ENCODE peak calls at places on chromosome 5, in seven cellular contexts. One of them, this sample, is unnamed. For H3K36me3, the result is how much of the 10 kb centered on the place peaks cover.

GRCh38 chr5:93092349-93093105 is 488.5 kb downstream of the NR2F1-AS1 start:
- DNase-seq in brain microvascular endothelial cell: peak
- DNase-seq in pancreas: no peak
- DNase-seq in hepatocyte: no peak
- DNase-seq in heart right ventricle: no peak
- DNase-seq in endothelial cell of umbilical vein: peak
- DNase-seq in BJ: no peak
- DNase-seq in this sample: no peak

GRCh38 chr5:113296681-113297080 is 138.1 kb downstream of the TSSK1B start:
- DNase-seq in BJ: no peak
- DNase-seq in heart right ventricle: no peak
- DNase-seq in endothelial cell of umbilical vein: no peak
- DNase-seq in brain microvascular endothelial cell: no peak
- DNase-seq in pancreas: no peak
- DNase-seq in hepatocyte: no peak
- DNase-seq in this sample: no peak

GRCh38 chr5:31270396-31270795 is 76.9 kb downstream of the CDH6 start:
- DNase-seq in pancreas: no peak
- DNase-seq in hepatocyte: peak
- DNase-seq in BJ: no peak
- DNase-seq in heart right ventricle: no peak
- DNase-seq in brain microvascular endothelial cell: no peak
- DNase-seq in endothelial cell of umbilical vein: peak
- DNase-seq in this sample: no peak

GRCh38 chr5:6435356-6435755 is 13.3 kb upstream of the UBE2QL1 start:
- DNase-seq in brain microvascular endothelial cell: no peak
- DNase-seq in pancreas: no peak
- DNase-seq in endothelial cell of umbilical vein: peak
- DNase-seq in heart right ventricle: no peak
- DNase-seq in BJ: no peak
- DNase-seq in hepatocyte: peak
- DNase-seq in this sample: no peak

GRCh38 chr5:179142434-179143198 is 82.4 kb downstream of the ZNF354C start:
- DNase-seq in BJ: peak
- DNase-seq in hepatocyte: no peak
- DNase-seq in brain microvascular endothelial cell: peak
- DNase-seq in pancreas: peak
- DNase-seq in heart right ventricle: no peak
- DNase-seq in endothelial cell of umbilical vein: no peak
- DNase-seq in this sample: no peak

GRCh38 chr5:102875672-102876071 is 120.6 kb downstream of the PAM start:
- DNase-seq in heart right ventricle: no peak
- DNase-seq in endothelial cell of umbilical vein: peak
- DNase-seq in hepatocyte: no peak
- DNase-seq in pancreas: no peak
- DNase-seq in BJ: no peak
- DNase-seq in brain microvascular endothelial cell: no peak
- DNase-seq in this sample: no peak

GRCh38 chr5:369151-369939 is 47.8 kb downstream of the AHRR start:
- DNase-seq in BJ: no peak
- DNase-seq in heart right ventricle: peak
- DNase-seq in endothelial cell of umbilical vein: no peak
- DNase-seq in pancreas: no peak
- DNase-seq in brain microvascular endothelial cell: no peak
- DNase-seq in hepatocyte: no peak
- DNase-seq in this sample: no peak

GRCh38 chr5:94241288-94241651 is 377.1 kb downstream of the KIAA0825 start:
- DNase-seq in BJ: no peak
- DNase-seq in brain microvascular endothelial cell: peak
- DNase-seq in pancreas: no peak
- DNase-seq in heart right ventricle: no peak
- DNase-seq in hepatocyte: no peak
- DNase-seq in endothelial cell of umbilical vein: no peak
- DNase-seq in this sample: no peak

GRCh38 chr5:126914813-126915436 is 115.4 kb downstream of the MARCHF3 start:
- DNase-seq in endothelial cell of umbilical vein: no peak
- DNase-seq in pancreas: no peak
- DNase-seq in BJ: no peak
- DNase-seq in heart right ventricle: no peak
- DNase-seq in brain microvascular endothelial cell: no peak
- DNase-seq in hepatocyte: no peak
- DNase-seq in this sample: no peak

GRCh38 chr5:38463634-38464521 is 92.6 kb downstream of the LIFR start:
- DNase-seq in heart right ventricle: no peak
- DNase-seq in pancreas: no peak
- DNase-seq in BJ: peak
- DNase-seq in hepatocyte: peak
- DNase-seq in endothelial cell of umbilical vein: peak
- DNase-seq in brain microvascular endothelial cell: peak
- DNase-seq in this sample: no peak

GRCh38 chr5:55923177-55923872 is 71.4 kb downstream of the IL6ST start:
- DNase-seq in pancreas: no peak
- DNase-seq in hepatocyte: no peak
- DNase-seq in endothelial cell of umbilical vein: peak
- DNase-seq in BJ: no peak
- DNase-seq in brain microvascular endothelial cell: no peak
- DNase-seq in heart right ventricle: peak
- DNase-seq in this sample: peak
- H3K4me3 ChIP-seq in pancreas: peak
- H3K4me3 ChIP-seq in hepatocyte: no peak
- H3K4me3 ChIP-seq in endothelial cell of umbilical vein: no peak
- H3K4me3 ChIP-seq in BJ: no peak
- H3K4me3 ChIP-seq in brain microvascular endothelial cell: peak
- H3K4me3 ChIP-seq in heart right ventricle: peak
- H3K4me3 ChIP-seq in this sample: no peak

DNA sequence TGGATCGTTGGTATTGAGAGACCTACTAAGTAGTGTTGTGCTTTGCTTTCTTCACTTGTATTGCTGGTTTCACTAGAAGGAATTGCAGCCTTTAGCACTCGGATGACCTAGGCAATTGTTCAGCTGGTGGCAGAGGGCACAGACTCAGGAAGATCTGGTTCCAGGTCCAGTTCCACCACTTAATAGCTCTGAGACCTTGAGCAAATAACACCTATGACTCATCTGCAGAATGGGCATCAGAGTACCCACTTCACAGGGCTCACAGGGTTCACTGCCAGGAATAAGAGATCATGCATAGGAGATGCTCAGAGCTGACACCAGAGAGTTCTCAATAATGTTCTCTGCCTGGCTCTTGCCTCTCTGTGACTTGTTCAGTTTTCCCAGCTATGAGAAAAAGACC is 133.6 kb downstream of the SIL1 start:
- DNase-seq in brain microvascular endothelial cell: no peak
- DNase-seq in endothelial cell of umbilical vein: no peak
- DNase-seq in pancreas: no peak
- DNase-seq in heart right ventricle: no peak
- DNase-seq in hepatocyte: no peak
- DNase-seq in BJ: no peak
- DNase-seq in this sample: peak
- H3K36me3 ChIP-seq in brain microvascular endothelial cell: under half
- H3K36me3 ChIP-seq in endothelial cell of umbilical vein: under half
- H3K36me3 ChIP-seq in pancreas: under half
- H3K36me3 ChIP-seq in heart right ventricle: under half
- H3K36me3 ChIP-seq in hepatocyte: under half
- H3K36me3 ChIP-seq in BJ: under half
- H3K36me3 ChIP-seq in this sample: under half

GRCh38 chr5:95385334-95385733 is 5.8 kb upstream of the FAM81B start:
- DNase-seq in BJ: no peak
- DNase-seq in heart right ventricle: no peak
- DNase-seq in brain microvascular endothelial cell: no peak
- DNase-seq in hepatocyte: no peak
- DNase-seq in pancreas: no peak
- DNase-seq in endothelial cell of umbilical vein: no peak
- DNase-seq in this sample: no peak

GRCh38 chr5:95382843-95383242 is 8.3 kb upstream of the FAM81B start:
- DNase-seq in heart right ventricle: no peak
- DNase-seq in endothelial cell of umbilical vein: no peak
- DNase-seq in pancreas: no peak
- DNase-seq in BJ: no peak
- DNase-seq in hepatocyte: no peak
- DNase-seq in brain microvascular endothelial cell: no peak
- DNase-seq in this sample: no peak

GRCh38 chr5:95380103-95380628 is 11.0 kb upstream of the FAM81B start:
- DNase-seq in heart right ventricle: no peak
- DNase-seq in hepatocyte: no peak
- DNase-seq in brain microvascular endothelial cell: no peak
- DNase-seq in pancreas: no peak
- DNase-seq in BJ: no peak
- DNase-seq in endothelial cell of umbilical vein: no peak
- DNase-seq in this sample: no peak

GRCh38 chr5:95379133-95379532 is 12.0 kb upstream of the FAM81B start:
- DNase-seq in heart right ventricle: no peak
- DNase-seq in endothelial cell of umbilical vein: no peak
- DNase-seq in pancreas: no peak
- DNase-seq in brain microvascular endothelial cell: no peak
- DNase-seq in BJ: no peak
- DNase-seq in hepatocyte: no peak
- DNase-seq in this sample: no peak

DNA sequence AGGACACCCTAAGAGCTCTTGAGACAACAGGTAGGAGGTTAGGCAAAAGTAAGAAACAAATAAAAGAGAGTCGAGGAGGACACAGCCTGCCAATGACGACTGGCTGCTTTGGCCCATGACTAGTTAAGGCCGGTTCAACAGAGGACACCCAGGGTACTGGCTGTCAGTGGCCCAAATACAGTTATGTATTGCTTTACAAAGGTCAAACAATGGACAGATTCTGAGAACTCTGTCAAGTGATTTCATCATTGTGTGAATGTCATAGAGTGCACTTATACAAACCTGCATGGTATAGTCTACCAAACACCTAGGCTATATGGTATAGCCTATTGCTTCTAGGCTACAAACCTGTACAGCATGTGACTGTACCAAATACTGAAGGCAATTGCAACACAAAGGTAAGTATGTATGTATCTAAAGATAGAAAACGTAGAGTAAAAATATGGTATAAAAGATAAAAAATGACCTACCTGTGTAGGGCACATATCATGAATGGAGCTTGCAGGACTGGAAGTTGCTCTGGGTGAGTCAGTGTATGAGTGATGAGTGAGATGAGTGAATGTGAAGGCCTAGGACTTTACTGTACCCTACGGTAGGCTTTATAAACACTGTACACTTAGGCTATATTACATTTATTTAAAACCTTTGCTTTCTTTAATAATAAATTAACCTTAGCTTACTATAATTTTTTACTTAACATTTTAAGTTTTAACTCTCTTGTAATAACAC is 6.5 kb upstream of the FAM81B start:
- DNase-seq in hepatocyte: no peak
- DNase-seq in pancreas: no peak
- DNase-seq in heart right ventricle: no peak
- DNase-seq in BJ: no peak
- DNase-seq in brain microvascular endothelial cell: no peak
- DNase-seq in endothelial cell of umbilical vein: no peak
- DNase-seq in this sample: no peak
- H3K4me3 ChIP-seq in hepatocyte: no peak
- H3K4me3 ChIP-seq in pancreas: no peak
- H3K4me3 ChIP-seq in heart right ventricle: no peak
- H3K4me3 ChIP-seq in BJ: no peak
- H3K4me3 ChIP-seq in brain microvascular endothelial cell: no peak
- H3K4me3 ChIP-seq in endothelial cell of umbilical vein: no peak
- H3K4me3 ChIP-seq in this sample: no peak

DNA sequence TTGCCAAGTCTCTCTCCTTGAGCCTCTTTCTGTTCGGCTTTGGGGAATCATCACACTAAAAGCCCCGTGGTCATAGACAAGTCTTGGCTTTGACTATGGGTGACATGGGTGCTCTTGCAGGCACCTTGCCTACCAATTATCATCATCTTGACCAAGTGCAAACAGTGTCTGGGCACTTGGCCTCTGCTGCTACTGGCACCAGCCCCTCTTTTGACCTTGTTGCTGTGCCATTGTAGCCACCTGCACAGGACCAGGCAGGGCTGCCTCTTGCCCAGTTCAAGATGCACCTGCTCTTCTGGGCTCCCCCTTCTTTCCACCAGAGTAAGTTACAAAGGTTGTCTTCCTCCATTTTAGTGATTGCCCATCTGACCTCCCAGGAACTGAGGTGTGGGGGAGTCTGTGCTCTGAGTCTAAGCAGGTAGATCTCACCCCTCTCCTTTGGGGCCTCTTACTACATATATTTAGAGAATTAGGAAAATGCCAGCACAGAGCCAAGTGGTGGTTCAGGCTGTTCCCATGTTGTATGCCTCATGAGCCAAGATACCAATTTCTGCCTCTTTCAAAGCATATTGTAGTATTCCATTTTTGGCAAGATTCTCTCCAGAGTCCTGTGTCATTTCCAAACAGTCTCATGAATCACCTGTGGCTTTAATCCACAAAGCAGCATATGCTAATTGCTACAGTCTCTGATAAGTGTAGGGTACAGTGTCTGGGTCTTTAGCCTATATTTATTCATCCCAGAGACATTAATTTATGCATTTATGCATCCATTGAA is 142.9 kb upstream of the DAP start:
- DNase-seq in heart right ventricle: no peak
- DNase-seq in pancreas: no peak
- DNase-seq in BJ: no peak
- DNase-seq in endothelial cell of umbilical vein: no peak
- DNase-seq in brain microvascular endothelial cell: no peak
- DNase-seq in hepatocyte: no peak
- DNase-seq in this sample: no peak
- H3K36me3 ChIP-seq in heart right ventricle: under half
- H3K36me3 ChIP-seq in pancreas: under half
- H3K36me3 ChIP-seq in BJ: under half
- H3K36me3 ChIP-seq in endothelial cell of umbilical vein: under half
- H3K36me3 ChIP-seq in brain microvascular endothelial cell: under half
- H3K36me3 ChIP-seq in hepatocyte: under half
- H3K36me3 ChIP-seq in this sample: under half

DNA sequence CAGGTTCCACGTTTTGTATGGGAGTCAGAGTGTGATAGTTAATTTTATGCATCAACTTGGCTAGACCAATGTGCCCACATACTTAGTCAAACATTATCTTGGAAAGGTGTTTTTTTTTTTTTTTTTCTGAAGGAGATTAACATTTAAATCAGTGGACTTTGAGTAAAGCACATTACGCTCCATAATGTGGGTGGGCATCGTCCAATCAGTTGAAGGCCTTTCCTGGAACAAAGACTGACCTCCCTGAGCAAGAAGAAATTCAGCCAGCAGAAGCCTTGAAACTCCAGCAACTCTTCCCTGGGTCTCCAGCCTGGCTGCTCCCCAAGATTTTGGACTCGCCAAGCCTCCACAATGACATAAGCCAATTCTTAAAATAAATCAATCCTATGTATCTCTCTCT is 711.4 kb downstream of the MTRR start:
- DNase-seq in BJ: no peak
- DNase-seq in endothelial cell of umbilical vein: no peak
- DNase-seq in brain microvascular endothelial cell: no peak
- DNase-seq in pancreas: no peak
- DNase-seq in heart right ventricle: no peak
- DNase-seq in hepatocyte: no peak
- DNase-seq in this sample: no peak
- H3K4me3 ChIP-seq in BJ: no peak
- H3K4me3 ChIP-seq in endothelial cell of umbilical vein: no peak
- H3K4me3 ChIP-seq in brain microvascular endothelial cell: no peak
- H3K4me3 ChIP-seq in pancreas: no peak
- H3K4me3 ChIP-seq in heart right ventricle: no peak
- H3K4me3 ChIP-seq in hepatocyte: no peak
- H3K4me3 ChIP-seq in this sample: no peak

DNA sequence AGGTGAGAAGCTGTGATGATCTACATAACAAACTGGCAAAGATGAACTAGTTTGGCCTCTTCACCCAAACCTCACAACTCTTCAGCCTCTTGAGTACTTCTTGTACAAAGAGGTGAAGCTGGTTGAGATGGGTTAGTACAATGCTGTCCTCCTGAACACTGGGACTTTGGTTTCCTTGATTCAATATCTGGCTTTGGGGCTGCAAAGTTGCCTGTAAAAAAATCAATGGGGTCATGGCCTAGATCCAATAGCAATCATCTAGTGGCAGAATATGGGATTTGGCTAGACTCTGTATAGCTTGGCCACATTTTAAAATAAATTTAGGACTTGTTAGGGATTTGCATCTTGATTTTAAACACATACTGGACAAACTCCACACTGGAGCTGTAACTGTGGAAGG is 179.1 kb downstream of the ADAMTS12 start:
- DNase-seq in BJ: no peak
- DNase-seq in endothelial cell of umbilical vein: no peak
- DNase-seq in heart right ventricle: no peak
- DNase-seq in brain microvascular endothelial cell: no peak
- DNase-seq in pancreas: no peak
- DNase-seq in hepatocyte: no peak
- DNase-seq in this sample: no peak
- H3K36me3 ChIP-seq in BJ: under half
- H3K36me3 ChIP-seq in endothelial cell of umbilical vein: under half
- H3K36me3 ChIP-seq in heart right ventricle: under half
- H3K36me3 ChIP-seq in brain microvascular endothelial cell: under half
- H3K36me3 ChIP-seq in pancreas: under half
- H3K36me3 ChIP-seq in hepatocyte: under half
- H3K36me3 ChIP-seq in this sample: under half

This sample was measured in lung.